ENCODE peak calls at places on chromosome 12, in five cellular contexts. X is HepG2, L is upper lobe of left lung, U is GM12878, G is K562. D is an unnamed sample. For H3K9me3, the result is how much of the 10 kb centered on the place peaks cover.

GRCh38 chr12:14272954-14273910 is 92.2 kb upstream of the ATF7IP start:
- ATAC-seq in X (no peak), L (peak), U (no peak), G (peak), D (peak)

GRCh38 chr12:55850893-55851292 is 8.2 kb upstream of the MMP19 start:
- ATAC-seq in X (peak), L (no peak), U (no peak), G (no peak), D (no peak)

GRCh38 chr12:55642275-55643068 is 5.8 kb downstream of the OR10P1 start:
- ATAC-seq in X (no peak), L (no peak), U (no peak), G (no peak), D (no peak)

GRCh38 chr12:88854260-88854659 is 274.0 kb upstream of the KITLG start:
- ATAC-seq in X (peak), L (no peak), U (no peak), G (no peak), D (no peak)

GRCh38 chr12:34126239-34126641 is 103.9 kb downstream of the ALG10 start:
- ATAC-seq in X (peak), L (no peak), U (peak), G (peak), D (no peak)

GRCh38 chr12:27530157-27530922 is 6.3 kb downstream of the PPFIBP1 start:
- ATAC-seq in X (no peak), L (no peak), U (no peak), G (no peak), D (no peak)

GRCh38 chr12:28054583-28054982 is 82.0 kb upstream of the PTHLH start:
- ATAC-seq in X (no peak), L (no peak), U (no peak), G (no peak), D (no peak)

GRCh38 chr12:123532021-123532420 is 1.5 kb downstream of the RILPL1 start:
- ATAC-seq in X (no peak), L (no peak), U (peak), G (no peak), D (no peak)

GRCh38 chr12:1805441-1806081 is 14.8 kb upstream of the LRTM2 start:
- ATAC-seq in X (no peak), L (no peak), U (no peak), G (no peak), D (no peak)

GRCh38 chr12:91940826-91941225 is 204.8 kb downstream of the BTG1 start:
- ATAC-seq in X (no peak), L (no peak), U (no peak), G (no peak), D (no peak)

GRCh38 chr12:3182426-3182825 is 105.2 kb downstream of the TSPAN9 start:
- ATAC-seq in X (no peak), L (no peak), U (no peak), G (no peak), D (no peak)

GRCh38 chr12:7788316-7788689 is 899 bp upstream of the NANOG start:
- ATAC-seq in X (no peak), L (no peak), U (no peak), G (no peak), D (no peak)

GRCh38 chr12:40735551-40736230 is 43.5 kb downstream of the CNTN1 start:
- ATAC-seq in X (no peak), L (no peak), U (no peak), G (no peak), D (no peak)

DNA sequence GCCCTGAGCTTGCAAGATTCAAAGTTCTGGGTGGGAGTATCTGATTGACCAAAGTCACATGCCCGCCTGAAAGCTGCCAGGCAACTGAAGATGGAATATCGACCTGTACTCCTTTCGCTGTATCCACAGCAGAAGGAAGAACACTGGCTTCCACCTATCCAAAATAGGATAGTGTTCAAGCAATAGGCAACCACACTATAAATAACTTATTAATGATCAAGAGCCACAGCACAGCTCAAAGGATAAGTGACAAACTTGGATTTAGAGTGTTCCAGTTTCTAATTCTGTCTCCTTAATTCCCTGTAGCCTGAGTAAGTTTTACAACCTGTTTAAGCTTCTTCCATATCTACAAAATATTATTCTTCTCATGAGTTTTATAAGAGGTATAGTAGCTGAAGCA is 89.9 kb downstream of the TAOK3 start:
- ATAC-seq in X (no peak), L (no peak), U (no peak), G (no peak), D (no peak)
- H3K9me3 ChIP-seq in X (under half), L (under half), U (under half), G (under half), D (under half)

GRCh38 chr12:65306229-65306602 is 27.7 kb downstream of the MSRB3 start:
- ATAC-seq in X (no peak), L (no peak), U (no peak), G (no peak), D (no peak)

GRCh38 chr12:65308001-65308400 is 29.5 kb downstream of the MSRB3 start:
- ATAC-seq in X (no peak), L (peak), U (no peak), G (no peak), D (no peak)

GRCh38 chr12:65306603-65307501 is 28.4 kb downstream of the MSRB3 start:
- ATAC-seq in X (peak), L (no peak), U (peak), G (peak), D (peak)

GRCh38 chr12:65311260-65311659 is 32.8 kb downstream of the MSRB3 start:
- ATAC-seq in X (no peak), L (no peak), U (no peak), G (no peak), D (no peak)

GRCh38 chr12:65308601-65309071 is 30.2 kb downstream of the MSRB3 start:
- ATAC-seq in X (no peak), L (no peak), U (peak), G (no peak), D (no peak)
- TF ChIP-seq EP300 in X (no peak), L (no peak), U (no peak), G (no peak), D (no peak)

GRCh38 chr12:68873316-68873715 is 59.7 kb downstream of the CPM start:
- ATAC-seq in X (no peak), L (no peak), U (no peak), G (no peak), D (no peak)

GRCh38 chr12:68870011-68870410 is 62.0 kb downstream of the MDM2 start:
- ATAC-seq in X (no peak), L (no peak), U (no peak), G (no peak), D (no peak)

GRCh38 chr12:68871396-68871795 is 61.6 kb downstream of the CPM start:
- ATAC-seq in X (no peak), L (no peak), U (no peak), G (no peak), D (no peak)

GRCh38 chr12:68870443-68870842 is 62.5 kb downstream of the MDM2 start:
- ATAC-seq in X (no peak), L (no peak), U (no peak), G (no peak), D (no peak)

DNA sequence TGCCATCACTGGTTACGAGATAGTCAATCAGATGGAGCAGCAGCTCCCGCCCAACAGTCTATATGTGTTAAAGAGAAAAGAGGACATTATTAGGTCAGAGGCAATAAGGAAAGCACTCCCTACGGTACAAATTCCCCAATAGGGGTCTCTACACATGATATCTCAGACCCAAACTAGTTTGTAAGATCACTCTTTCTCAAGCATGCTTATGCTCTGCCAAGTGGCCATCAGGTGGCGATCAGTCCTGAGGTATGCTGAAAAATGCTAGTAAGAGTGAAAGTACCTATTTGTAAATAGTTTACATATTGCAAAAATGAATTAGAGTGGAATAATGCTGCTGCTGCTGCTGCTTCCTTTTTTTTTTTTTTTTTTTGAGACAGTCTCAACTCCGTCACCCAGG is 61.1 kb downstream of the CPM start:
- ATAC-seq in X (peak), L (no peak), U (peak), G (peak), D (no peak)
- TF ChIP-seq CTCF in X (peak), L (no peak), U (peak), G (peak), D (no peak)

DNA sequence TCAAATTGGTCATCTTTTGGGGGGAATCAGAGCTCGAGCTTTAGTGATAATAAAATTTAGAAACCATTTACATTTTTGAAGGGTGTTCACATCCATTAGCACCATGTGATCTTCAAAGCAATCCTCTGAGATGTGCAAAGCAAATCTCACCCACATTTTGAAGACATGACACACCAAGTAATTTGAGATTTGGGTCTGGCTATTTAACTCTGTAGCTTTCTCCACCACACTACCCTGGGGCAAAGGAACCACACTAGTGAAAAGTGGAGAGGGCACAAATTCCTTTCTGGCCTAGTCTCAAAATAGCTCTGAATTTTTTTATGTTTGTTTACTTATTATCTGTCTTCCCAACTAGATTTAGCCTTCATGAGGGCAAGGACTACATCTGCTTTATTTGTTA is 46.6 kb upstream of the TMEM233 start:
- ATAC-seq in X (no peak), L (no peak), U (no peak), G (no peak), D (no peak)
- H3K9me3 ChIP-seq in X (under half), L (under half), U (under half), G (under half), D (under half)

GRCh38 chr12:78035913-78036658 is 205.4 kb downstream of the NAV3 start:
- ATAC-seq in X (no peak), L (no peak), U (no peak), G (no peak), D (no peak)
- TF ChIP-seq EP300 in X (no peak), L (no peak), U (no peak), G (no peak), D (no peak)

GRCh38 chr12:26524862-26525465 is 308.0 kb downstream of the ITPR2 start:
- ATAC-seq in X (no peak), L (no peak), U (peak), G (no peak), D (no peak)

GRCh38 chr12:26520154-26520553 is 312.8 kb downstream of the ITPR2 start:
- ATAC-seq in X (no peak), L (no peak), U (no peak), G (no peak), D (no peak)

GRCh38 chr12:26520869-26521268 is 312.1 kb downstream of the ITPR2 start:
- ATAC-seq in X (no peak), L (no peak), U (peak), G (no peak), D (no peak)

GRCh38 chr12:26527702-26528101 is 305.3 kb downstream of the ITPR2 start:
- ATAC-seq in X (no peak), L (no peak), U (no peak), G (no peak), D (no peak)

DNA sequence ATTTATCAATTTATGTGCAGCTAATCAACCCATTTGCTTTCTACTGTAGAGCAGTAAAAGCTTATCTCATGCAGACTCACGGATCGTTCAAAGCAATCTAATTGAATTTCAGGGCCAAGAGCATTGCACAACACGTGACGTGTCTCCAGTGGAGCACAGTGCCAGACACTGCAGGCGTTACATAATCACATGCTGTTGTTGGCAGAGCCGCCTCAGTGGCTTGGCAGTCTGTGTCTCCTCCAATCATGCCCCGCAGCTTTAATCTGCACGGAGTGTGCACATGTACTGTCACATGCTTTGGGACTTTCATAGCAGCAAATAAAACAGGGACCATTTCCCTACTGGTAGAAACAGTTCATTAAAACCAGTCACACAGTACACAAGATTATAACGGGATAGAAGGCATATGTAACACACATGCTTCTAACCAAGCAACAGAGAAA is 309.3 kb downstream of the ITPR2 start:
- ATAC-seq in X (no peak), L (peak), U (no peak), G (no peak), D (peak)
- TF ChIP-seq CTCF in X (no peak), L (peak), U (no peak), G (no peak), D (no peak)

D was measured in gastroesophageal sphincter.